ENCODE peak calls at places on chromosomes 13 and 19, in five cellular contexts. I is GM23338, Q is mesendoderm, W is fibroblast of lung, T is GM23248. X is an unnamed sample. For H3K4me1, the result is how much of the 10 kb centered on the place peaks cover.

GRCh38 chr13:94335786-94336357 is 143.6 kb downstream of the DCT start:
- DNase-seq in I (no peak), Q (no peak), W (no peak), T (no peak), X (no peak)

GRCh38 chr19:37981785-37982475 is 74.9 kb downstream of the SIPA1L3 start:
- DNase-seq in I (no peak), Q (no peak), W (peak), T (no peak), X (peak)

GRCh38 chr19:313988-314815 is 23.0 kb upstream of the PLPP2 start:
- DNase-seq in I (no peak), Q (no peak), W (no peak), T (no peak), X (no peak)

GRCh38 chr19:41377977-41378707 is 1.8 kb downstream of the TMEM91 start:
- DNase-seq in I (peak), Q (peak), W (no peak), T (no peak), X (no peak)

GRCh38 chr13:75633285-75633684 is 2.8 kb upstream of the LMO7 start:
- DNase-seq in I (no peak), Q (no peak), W (peak), T (peak), X (no peak)

GRCh38 chr13:110993788-110994187 is 78.9 kb upstream of the ANKRD10 start:
- DNase-seq in I (peak), Q (peak), W (no peak), T (no peak), X (no peak)

GRCh38 chr13:23620211-23620610 is 50.0 kb downstream of the TNFRSF19 start:
- DNase-seq in I (no peak), Q (no peak), W (no peak), T (peak), X (no peak)

GRCh38 chr19:13920940-13921744 is 15.1 kb downstream of the CC2D1A start:
- DNase-seq in I (peak), Q (peak), W (peak), T (peak), X (peak)

GRCh38 chr19:46218160-46218559 is 11.4 kb upstream of the IGFL1 start:
- DNase-seq in I (peak), Q (peak), W (peak), T (peak), X (peak)

GRCh38 chr19:11581740-11582139 is 4.3 kb upstream of the ACP5 start:
- DNase-seq in I (no peak), Q (no peak), W (peak), T (peak), X (no peak)

GRCh38 chr19:28466107-28467045 is 746.6 kb downstream of the UQCRFS1 start:
- DNase-seq in I (peak), Q (peak), W (peak), T (peak), X (peak)

GRCh38 chr19:55697698-55698097 is 22.7 kb downstream of the EPN1 start:
- DNase-seq in I (no peak), Q (no peak), W (no peak), T (no peak), X (no peak)

GRCh38 chr13:102571075-102571474 is 25.7 kb upstream of the TPP2 start:
- DNase-seq in I (peak), Q (peak), W (no peak), T (peak), X (no peak)

GRCh38 chr19:35609881-35610353 is 2.6 kb upstream of the HAUS5 start:
- DNase-seq in I (no peak), Q (no peak), W (no peak), T (no peak), X (no peak)

GRCh38 chr13:59447846-59448620 is 715.7 kb downstream of the DIAPH3 start:
- DNase-seq in I (peak), Q (peak), W (peak), T (peak), X (peak)

GRCh38 chr13:36813226-36813625 is 5.8 kb upstream of the RFXAP start:
- DNase-seq in I (no peak), Q (peak), W (no peak), T (no peak), X (no peak)

GRCh38 chr19:12880551-12881171 is 588 bp downstream of the DNASE2 start:
- DNase-seq in I (peak), Q (peak), W (peak), T (peak), X (peak)

GRCh38 chr19:46076951-46077814 is 36.4 kb upstream of the IGFL4 start:
- DNase-seq in I (peak), Q (peak), W (peak), T (peak), X (peak)

GRCh38 chr13:70568571-70568970 is 460.3 kb upstream of the KLHL1 start:
- DNase-seq in I (peak), Q (peak), W (peak), T (peak), X (peak)

GRCh38 chr13:47875206-47875605 is 125.9 kb downstream of the SUCLA2 start:
- DNase-seq in I (no peak), Q (no peak), W (no peak), T (no peak), X (no peak)

GRCh38 chr19:10503002-10503789 is at the start of gene KEAP1:
- DNase-seq in I (peak), Q (peak), W (peak), T (peak), X (peak)

GRCh38 chr13:26867451-26868067 is 107.0 kb upstream of the GPR12 start:
- DNase-seq in I (peak), Q (peak), W (peak), T (peak), X (peak)

GRCh38 chr13:104008571-104009435 is 942.6 kb upstream of the SLC10A2 start:
- DNase-seq in I (no peak), Q (no peak), W (peak), T (no peak), X (no peak)

GRCh38 chr19:45780146-45780447 is 2.2 kb downstream of the DMPK start:
- DNase-seq in I (no peak), Q (no peak), W (no peak), T (no peak), X (no peak)

GRCh38 chr19:41998246-41999020 is 4.4 kb upstream of the ATP1A3 start:
- DNase-seq in I (peak), Q (peak), W (peak), T (peak), X (peak)

GRCh38 chr13:80690208-80690607 is 349.3 kb upstream of the SPRY2 start:
- DNase-seq in I (no peak), Q (no peak), W (no peak), T (no peak), X (no peak)

GRCh38 chr19:49064768-49065611 is at the start of gene NTF4:
- DNase-seq in I (peak), Q (peak), W (peak), T (peak), X (peak)

GRCh38 chr19:9644472-9644871 is 23.4 kb upstream of the ZNF561 start:
- DNase-seq in I (no peak), Q (no peak), W (no peak), T (no peak), X (no peak)

GRCh38 chr13:28001837-28002473 is 13.5 kb upstream of the URAD start:
- DNase-seq in I (no peak), Q (no peak), W (no peak), T (no peak), X (no peak)

GRCh38 chr13:109274188-109274821 is 512.1 kb downstream of the IRS2 start:
- DNase-seq in I (peak), Q (peak), W (peak), T (peak), X (peak)

GRCh38 chr19:41811036-41811435 is 14.6 kb downstream of the CEACAM3 start:
- DNase-seq in I (no peak), Q (no peak), W (no peak), T (no peak), X (no peak)

GRCh38 chr13:46909037-46909436 is 12.2 kb upstream of the HTR2A start:
- DNase-seq in I (no peak), Q (no peak), W (peak), T (peak), X (no peak)

DNA sequence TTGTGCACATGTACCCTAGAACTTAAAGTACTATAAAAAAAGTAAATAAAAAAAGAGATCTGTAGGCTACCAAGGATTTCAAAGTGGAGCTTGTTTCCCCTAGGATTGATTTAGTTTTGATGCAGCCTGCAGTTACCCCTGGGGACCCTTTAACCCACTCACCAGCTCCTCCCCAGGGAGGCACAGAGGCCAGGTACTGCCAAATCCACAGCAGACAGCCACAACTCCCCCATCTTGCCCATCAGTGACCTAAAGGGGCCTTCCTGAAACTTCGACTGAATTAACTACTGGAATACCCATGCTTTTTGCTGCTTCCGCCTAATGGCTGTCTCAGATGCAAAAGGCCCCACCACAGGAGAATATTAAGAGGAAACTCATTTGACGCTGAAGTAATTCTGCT is 95.1 kb downstream of the FOXO1 start:
- DNase-seq in I (no peak), Q (no peak), W (no peak), T (no peak), X (no peak)
- H3K4me2 ChIP-seq in I (peak), Q (no peak), W (no peak), T (no peak), X (no peak)

GRCh38 chr13:41644742-41645141 is 187.4 kb downstream of the RGCC start:
- DNase-seq in I (no peak), Q (no peak), W (no peak), T (no peak), X (no peak)
- H3K4me1 ChIP-seq in I (under half), Q (under half), W (under half), T (under half), X (under half)

GRCh38 chr13:101569807-101570206 is 117.3 kb downstream of the ITGBL1 start:
- DNase-seq in I (no peak), Q (no peak), W (no peak), T (no peak), X (no peak)

GRCh38 chr13:101567841-101568240 is 115.4 kb downstream of the ITGBL1 start:
- DNase-seq in I (no peak), Q (no peak), W (no peak), T (no peak), X (no peak)

GRCh38 chr13:101565327-101565726 is 112.9 kb downstream of the ITGBL1 start:
- DNase-seq in I (no peak), Q (no peak), W (no peak), T (no peak), X (no peak)

GRCh38 chr13:101572456-101572855 is 120.0 kb downstream of the ITGBL1 start:
- DNase-seq in I (no peak), Q (no peak), W (no peak), T (peak), X (no peak)

DNA sequence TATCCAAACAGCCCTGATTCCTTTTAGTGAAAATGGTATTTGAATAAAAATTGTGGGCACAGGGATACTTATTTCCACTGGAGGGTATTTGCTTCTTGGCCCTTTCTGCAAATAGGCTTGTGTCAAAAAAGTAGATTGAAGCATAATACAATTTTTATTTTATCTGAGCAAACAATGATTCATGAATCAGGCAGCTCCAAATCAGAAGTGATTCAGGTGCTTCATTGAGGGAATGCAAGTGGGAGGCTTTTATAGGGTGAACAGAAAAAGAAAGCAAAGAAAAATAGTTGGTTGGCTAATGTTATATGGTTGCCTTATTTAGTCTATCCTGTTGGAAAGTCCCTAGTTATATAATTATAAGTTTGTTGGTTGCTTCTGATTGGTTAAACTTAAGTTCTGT is 117.9 kb downstream of the ITGBL1 start:
- DNase-seq in I (no peak), Q (no peak), W (peak), T (peak), X (no peak)
- H3K4me2 ChIP-seq in I (no peak), Q (no peak), W (no peak), T (no peak), X (no peak)

DNA sequence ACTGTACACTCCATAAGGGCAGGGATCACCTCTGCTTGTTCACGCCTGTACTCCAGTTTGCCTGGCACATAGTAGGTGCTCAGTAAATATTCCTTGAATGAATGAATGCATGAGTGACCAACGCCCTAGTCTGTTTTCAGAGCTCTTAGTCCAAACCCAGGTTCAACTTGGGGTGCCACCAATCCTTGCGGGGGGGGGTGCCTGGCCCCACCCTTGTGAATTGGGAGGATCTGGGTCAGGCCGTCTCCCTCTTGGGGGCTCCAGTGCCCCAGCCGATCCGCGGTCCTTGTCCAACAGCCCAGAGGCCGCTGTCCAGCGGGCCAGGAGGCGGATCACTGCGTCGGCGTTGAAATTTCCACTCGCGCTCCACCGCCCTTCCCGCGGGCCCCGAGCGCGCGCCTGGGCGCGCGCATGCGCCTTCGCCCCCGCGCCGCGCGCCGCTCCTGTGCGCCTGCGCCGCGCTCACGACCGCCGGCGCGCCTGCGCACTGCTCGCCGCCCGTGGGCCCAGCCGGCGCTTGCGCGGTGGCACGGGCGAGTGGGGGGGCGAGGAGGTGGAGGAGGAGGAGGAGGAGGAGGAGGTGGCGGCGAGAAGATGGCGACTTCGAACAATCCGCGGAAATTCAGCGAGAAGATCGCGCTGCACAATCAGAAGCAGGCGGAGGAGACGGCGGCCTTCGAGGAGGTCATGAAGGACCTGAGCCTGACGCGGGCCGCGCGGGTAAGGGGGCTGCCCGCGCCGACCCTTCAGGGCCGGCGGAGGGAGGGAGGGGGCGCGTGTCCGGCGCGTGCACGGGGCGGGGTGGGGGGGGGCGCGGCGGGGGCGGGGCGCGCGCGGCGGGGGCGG is at the start of gene CRTC1:
- DNase-seq in I (peak), Q (peak), W (peak), T (peak), X (peak)
- H3K4me1 ChIP-seq in I (under half), Q (under half), W (under half), T (under half), X (under half)

DNA sequence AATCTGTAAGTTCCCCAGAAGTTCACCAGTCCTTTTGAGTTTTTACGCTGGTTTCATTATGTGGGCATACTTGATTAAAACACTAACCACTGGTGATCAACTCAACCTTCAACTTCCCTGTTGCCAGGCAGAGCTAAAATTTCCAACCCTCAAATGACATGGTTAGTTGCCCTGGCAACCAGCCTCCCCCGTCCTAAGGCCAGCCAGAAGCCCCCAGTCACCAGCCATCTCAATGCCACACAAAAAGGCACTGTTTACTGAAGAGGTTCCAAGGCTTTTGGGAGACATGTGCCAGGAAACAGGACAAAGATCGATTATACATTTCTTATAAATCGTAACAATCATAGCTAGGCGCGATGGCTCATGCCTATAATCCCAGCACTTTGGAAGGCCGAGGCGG is 1.6 kb downstream of the ZNF649 start:
- DNase-seq in I (peak), Q (peak), W (no peak), T (no peak), X (no peak)
- H3K4me2 ChIP-seq in I (peak), Q (peak), W (no peak), T (peak), X (peak)

X was measured in trophoblast cell.